ENCODE peak calls at places on chromosomes 1 and 21, in four cellular contexts. F is left lung, Z is RWPE1, U is GM20000. Q is an unnamed sample.

GRCh38 chr1:225974454-225974853 is 24.7 kb downstream of the SDE2 start:
- DNase-seq in Z (no peak), U (no peak), F (no peak), Q (peak)

GRCh38 chr1:109814993-109815786 is 51.5 kb upstream of the EPS8L3 start:
- DNase-seq in F (no peak), Z (no peak), U (peak), Q (no peak)

GRCh38 chr1:99305626-99306025 is 41.3 kb downstream of the PLPPR4 start:
- DNase-seq in U (no peak), F (no peak), Z (no peak), Q (no peak)

GRCh38 chr1:185279571-185279970 is 37.5 kb downstream of the IVNS1ABP start:
- DNase-seq in U (no peak), F (no peak), Z (peak), Q (no peak)

GRCh38 chr1:21143138-21143537 is 33.6 kb downstream of the EIF4G3 start:
- DNase-seq in F (no peak), U (no peak), Z (no peak), Q (no peak)

GRCh38 chr1:6585081-6585722 is 5.4 kb downstream of the ZBTB48 start:
- DNase-seq in U (no peak), F (no peak), Z (no peak), Q (no peak)

GRCh38 chr1:113993072-113993471 is 13.8 kb downstream of the OLFML3 start:
- DNase-seq in F (no peak), U (no peak), Z (no peak), Q (no peak)

GRCh38 chr1:240152611-240153297 is 61.1 kb downstream of the FMN2 start:
- DNase-seq in F (no peak), U (no peak), Z (no peak), Q (no peak)

GRCh38 chr1:11569551-11569950 is 84.7 kb downstream of the FBXO2 start:
- DNase-seq in F (no peak), U (no peak), Z (peak), Q (no peak)

GRCh38 chr1:52551476-52552235 is 1.2 kb downstream of the TUT4 start:
- DNase-seq in Z (no peak), U (no peak), F (no peak), Q (no peak)

GRCh38 chr1:2608434-2609055 is 22.0 kb downstream of the PRXL2B start:
- DNase-seq in F (no peak), U (no peak), Z (no peak), Q (no peak)

GRCh38 chr1:193322218-193322617 is 135.8 kb upstream of the B3GALT2 start:
- DNase-seq in F (no peak), Z (peak), U (no peak), Q (no peak)

GRCh38 chr1:89518116-89518780 is 6.4 kb upstream of the LRRC8B start:
- DNase-seq in Z (no peak), F (no peak), U (no peak), Q (no peak)

GRCh38 chr1:41742219-41742618 is 176.5 kb downstream of the HIVEP3 start:
- DNase-seq in U (no peak), F (no peak), Z (peak), Q (no peak)

GRCh38 chr1:91349524-91349923 is 55.1 kb downstream of the HFM1 start:
- DNase-seq in F (no peak), U (no peak), Z (no peak), Q (no peak)

GRCh38 chr1:59367269-59368006 is 70.5 kb downstream of the FGGY start:
- DNase-seq in Z (no peak), U (no peak), F (no peak), Q (no peak)

GRCh38 chr1:6711174-6711573 is 9.6 kb upstream of the DNAJC11 start:
- DNase-seq in U (no peak), F (no peak), Z (no peak), Q (no peak)

GRCh38 chr1:211613108-211613947 is 34.4 kb upstream of the SLC30A1 start:
- DNase-seq in Z (peak), F (peak), U (no peak), Q (peak)

GRCh38 chr1:3585940-3586568 is 25.3 kb downstream of the MEGF6 start:
- DNase-seq in Z (no peak), U (no peak), F (no peak), Q (no peak)

GRCh38 chr1:203569490-203570318 is 56.9 kb upstream of the ATP2B4 start:
- DNase-seq in U (no peak), F (no peak), Z (no peak), Q (no peak)

GRCh38 chr1:244815600-244816099 is 19.8 kb upstream of the COX20 start:
- DNase-seq in U (no peak), Z (no peak), F (no peak), Q (no peak)
- TF ChIP-seq CTCF in U (no peak), Z (no peak), F (no peak), Q (no peak)

DNA sequence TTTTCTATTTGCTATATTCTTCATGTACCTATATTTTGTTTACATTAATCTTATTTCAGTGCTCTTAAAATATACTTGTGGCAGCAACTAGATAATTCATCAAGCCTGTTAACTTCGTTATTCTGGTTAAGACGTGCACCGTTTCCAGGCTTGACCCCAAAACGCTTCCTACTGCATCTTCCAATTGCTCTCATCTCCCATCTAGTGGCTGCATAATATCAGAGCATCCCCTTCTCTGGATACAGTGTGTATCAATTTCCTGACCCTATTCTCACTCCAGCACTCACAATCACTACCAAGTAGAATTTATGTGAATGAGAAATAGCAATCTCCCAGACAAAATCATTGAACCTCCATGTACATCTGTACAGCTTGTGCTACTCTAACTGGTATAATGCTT is 1280.3 kb upstream of the B3GALT2 start:
- DNase-seq in Z (peak), U (no peak), F (no peak), Q (no peak)
- TF ChIP-seq CTCF in Z (no peak), U (no peak), F (no peak), Q (peak)

GRCh38 chr1:206909167-206909882 is 12.1 kb downstream of the IL24 start:
- DNase-seq in F (peak), Z (peak), U (peak), Q (no peak)

GRCh38 chr1:206905295-206906164 is 8.3 kb downstream of the IL24 start:
- DNase-seq in Z (peak), U (no peak), F (no peak), Q (no peak)

GRCh38 chr1:206909883-206910318 is 11.8 kb downstream of the FCMR start:
- DNase-seq in F (no peak), Z (no peak), U (no peak), Q (no peak)

GRCh38 chr1:206908038-206908437 is 10.8 kb downstream of the IL24 start:
- DNase-seq in F (no peak), Z (no peak), U (no peak), Q (no peak)

GRCh38 chr1:206907304-206907991 is 10.2 kb downstream of the IL24 start:
- DNase-seq in U (no peak), Z (no peak), F (no peak), Q (no peak)
- TF ChIP-seq CTCF in U (no peak), Z (no peak), F (peak), Q (no peak)

GRCh38 chr21:36692844-36693143 is 6.1 kb upstream of the SIM2 start:
- DNase-seq in Z (no peak), U (no peak), F (peak), Q (no peak)

GRCh38 chr21:36692125-36692843 is 6.6 kb upstream of the SIM2 start:
- DNase-seq in F (no peak), U (no peak), Z (no peak), Q (no peak)

GRCh38 chr21:36694593-36695282 is 4.2 kb upstream of the SIM2 start:
- DNase-seq in U (peak), F (no peak), Z (no peak), Q (no peak)

GRCh38 chr21:36694041-36694515 is 4.8 kb upstream of the SIM2 start:
- DNase-seq in Z (no peak), U (peak), F (no peak), Q (no peak)

DNA sequence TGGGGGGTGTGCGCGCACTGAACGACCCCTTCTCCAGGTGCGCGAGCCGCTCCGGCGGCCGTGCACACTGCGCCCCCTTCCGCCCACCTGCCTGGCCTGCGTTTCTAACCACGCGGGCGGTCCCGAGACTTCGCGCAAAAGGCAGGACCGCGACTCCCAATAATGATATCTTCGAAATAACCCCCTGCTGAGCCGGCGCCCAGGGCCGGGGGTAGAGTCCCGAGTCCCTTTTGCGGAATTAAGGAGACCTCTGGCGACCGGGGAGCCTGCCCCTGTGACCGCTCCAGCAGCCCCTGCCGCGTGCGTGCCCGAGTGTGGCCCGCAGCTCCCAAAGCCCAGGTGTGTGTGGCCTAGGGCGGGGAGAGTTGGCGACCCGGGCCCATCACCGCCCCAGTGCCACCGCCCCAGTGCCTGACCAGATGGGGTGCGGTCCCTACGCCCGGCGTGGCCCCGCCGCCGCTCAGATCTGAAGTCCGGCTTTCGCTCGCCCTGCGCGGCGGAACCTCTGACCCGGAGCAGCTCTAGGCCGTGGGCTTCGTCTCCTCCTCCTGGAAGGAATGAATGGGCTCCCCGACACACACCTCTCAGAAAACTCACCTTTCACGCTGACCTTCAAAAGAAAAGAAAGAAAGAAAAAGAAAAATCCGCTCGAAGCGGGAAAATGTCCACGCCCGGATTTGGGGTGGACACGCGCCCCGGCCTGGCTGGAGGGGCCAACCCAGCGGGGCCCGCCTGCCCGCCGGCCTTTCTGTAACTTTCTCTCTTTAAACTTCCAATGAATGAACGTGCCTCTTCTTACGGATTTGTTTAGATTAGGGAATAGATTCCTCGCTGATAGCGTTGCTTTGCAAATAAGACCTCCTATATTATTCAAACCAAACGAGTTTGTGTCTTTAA is 5.5 kb upstream of the SIM2 start:
- DNase-seq in U (peak), Z (no peak), F (peak), Q (no peak)
- TF ChIP-seq CTCF in U (peak), Z (peak), F (no peak), Q (peak)

GRCh38 chr1:237352747-237353146 is 310.8 kb downstream of the RYR2 start:
- DNase-seq in U (no peak), Z (no peak), F (no peak), Q (no peak)
- TF ChIP-seq CTCF in U (no peak), Z (no peak), F (no peak), Q (no peak)

GRCh38 chr1:71097428-71097827 is 16.6 kb upstream of the ZRANB2 start:
- DNase-seq in U (no peak), Z (no peak), F (no peak), Q (no peak)
- TF ChIP-seq CTCF in U (no peak), Z (no peak), F (no peak), Q (no peak)

GRCh38 chr1:13781907-13782633 is 82.1 kb downstream of the PRDM2 start:
- DNase-seq in F (peak), U (no peak), Z (no peak), Q (no peak)
- TF ChIP-seq CTCF in F (no peak), U (no peak), Z (no peak), Q (no peak)

Q was measured in osteocyte.